ENCODE peak calls at places on chromosome 1, in seven cellular contexts. V is body of pancreas, F is lower leg skin, I is IMR-90, X is suprapubic skin, A is tibial nerve, Y is heart left ventricle. Z is an unnamed sample.

GRCh38 chr1:54542962-54543539 is 5.0 kb upstream of the ACOT11 start:
- DNase-seq in X (peak), F (no peak), Y (no peak), V (no peak), I (peak), A (no peak), Z (no peak)

GRCh38 chr1:243421784-243422183 is 165.9 kb downstream of the SDCCAG8 start:
- DNase-seq in I (peak), X (no peak), V (no peak), Y (no peak), F (no peak), A (no peak), Z (no peak)

GRCh38 chr1:219337588-219337987 is 163.9 kb downstream of the LYPLAL1 start:
- DNase-seq in X (no peak), F (no peak), V (no peak), Y (no peak), I (no peak), A (no peak), Z (no peak)

GRCh38 chr1:175072131-175072941 is 4.7 kb downstream of the TNN start:
- DNase-seq in V (no peak), X (no peak), Y (peak), F (peak), A (peak), I (peak), Z (no peak)

GRCh38 chr1:244603498-244603897 is 49.4 kb upstream of the DESI2 start:
- DNase-seq in X (no peak), V (no peak), Y (no peak), A (no peak), F (no peak), I (peak), Z (no peak)

GRCh38 chr1:235617808-235618207 is 31.8 kb downstream of the GNG4 start:
- DNase-seq in Y (no peak), I (peak), F (no peak), V (no peak), X (no peak), A (no peak), Z (no peak)

GRCh38 chr1:36411674-36412648 is 14.3 kb upstream of the LSM10 start:
- DNase-seq in F (no peak), I (peak), V (no peak), X (no peak), Y (no peak), A (no peak), Z (no peak)

GRCh38 chr1:54302951-54303843 is 103.0 kb downstream of the SSBP3 start:
- DNase-seq in V (no peak), A (no peak), F (no peak), X (no peak), I (no peak), Y (no peak), Z (no peak)

GRCh38 chr1:115753830-115754229 is 14.7 kb downstream of the CASQ2 start:
- DNase-seq in F (no peak), I (no peak), Y (peak), V (peak), X (no peak), A (peak), Z (no peak)

GRCh38 chr1:44033756-44034155 is 2.5 kb upstream of the SLC6A9 start:
- DNase-seq in X (no peak), Y (no peak), I (no peak), F (no peak), A (no peak), V (no peak), Z (no peak)

GRCh38 chr1:155326020-155326526 is 5.4 kb downstream of the RUSC1 start:
- DNase-seq in V (no peak), I (no peak), X (no peak), A (no peak), Y (no peak), F (no peak), Z (no peak)
- H3K4me3 ChIP-seq in V (no peak), I (no peak), X (no peak), A (no peak), Y (no peak), F (no peak), Z (no peak)

GRCh38 chr1:184941735-184942134 is 32.6 kb downstream of the NIBAN1 start:
- DNase-seq in V (no peak), X (no peak), I (no peak), Y (no peak), F (no peak), A (no peak), Z (no peak)

GRCh38 chr1:184947497-184948256 is 26.6 kb downstream of the NIBAN1 start:
- DNase-seq in V (no peak), X (no peak), F (no peak), Y (no peak), A (no peak), I (no peak), Z (no peak)

GRCh38 chr1:184943998-184944397 is 30.3 kb downstream of the NIBAN1 start:
- DNase-seq in V (no peak), I (no peak), A (no peak), X (no peak), Y (no peak), F (no peak), Z (no peak)

GRCh38 chr1:184945034-184945433 is 29.3 kb downstream of the NIBAN1 start:
- DNase-seq in Y (no peak), V (no peak), F (no peak), A (no peak), I (no peak), X (no peak), Z (no peak)

DNA sequence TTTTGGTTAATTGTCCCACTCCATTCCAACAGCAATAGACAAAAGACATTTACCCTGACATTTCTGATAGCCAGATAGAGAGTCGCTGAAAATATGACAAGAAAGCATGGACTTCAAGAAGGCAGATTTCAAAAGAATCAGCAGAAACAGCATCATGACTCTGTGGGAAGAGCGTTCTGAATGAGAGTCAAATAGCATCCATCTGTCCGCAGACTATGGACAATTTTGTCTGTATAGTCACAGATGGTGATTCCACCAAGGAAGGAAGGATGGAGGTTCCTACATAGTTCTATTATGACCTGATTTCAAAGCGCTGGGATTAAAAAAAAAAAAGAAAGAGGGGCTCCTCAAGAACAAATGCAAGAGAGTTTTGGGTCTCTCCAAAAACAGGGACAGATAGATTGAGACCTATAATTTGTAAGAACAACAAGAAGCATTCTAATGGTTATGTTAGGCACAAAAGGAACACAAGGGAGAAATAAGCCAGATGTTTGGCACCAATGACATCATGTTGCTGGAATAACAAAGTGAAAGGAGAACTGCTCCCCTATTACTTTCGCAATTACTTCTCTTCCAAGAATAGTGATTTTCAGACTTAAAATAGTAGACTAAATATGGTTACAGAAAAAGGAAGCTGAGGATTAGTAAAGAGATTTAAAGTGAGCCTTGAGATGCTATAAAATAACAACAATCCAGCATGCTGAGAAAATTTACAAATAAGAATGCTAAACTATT is 28.5 kb downstream of the NIBAN1 start:
- DNase-seq in V (no peak), X (no peak), I (peak), A (peak), Y (no peak), F (no peak), Z (no peak)
- TF ChIP-seq CTCF in V (no peak), X (no peak), I (no peak), A (no peak), Y (no peak), F (no peak), Z (no peak)

GRCh38 chr1:179090923-179091322 is 9.1 kb downstream of the TOR3A start:
- DNase-seq in A (no peak), F (no peak), I (no peak), Y (no peak), V (no peak), X (no peak), Z (no peak)

GRCh38 chr1:179090522-179090921 is 8.7 kb downstream of the TOR3A start:
- DNase-seq in Y (no peak), V (no peak), X (no peak), F (no peak), I (no peak), A (no peak), Z (no peak)

GRCh38 chr1:179092896-179093461 is 11.1 kb downstream of the TOR3A start:
- DNase-seq in X (no peak), F (no peak), A (no peak), V (no peak), Y (no peak), I (no peak), Z (no peak)

GRCh38 chr1:179089827-179090482 is 8.1 kb downstream of the TOR3A start:
- DNase-seq in I (no peak), V (no peak), A (no peak), Y (no peak), X (no peak), F (no peak), Z (no peak)

GRCh38 chr1:179091691-179092165 is 9.9 kb downstream of the TOR3A start:
- DNase-seq in I (peak), A (peak), V (peak), Y (peak), X (no peak), F (no peak), Z (no peak)
- TF ChIP-seq POLR2A in I (no peak), A (no peak), V (no peak), Y (no peak), X (no peak), F (no peak), Z (no peak)

GRCh38 chr1:81949421-81949820 is 148.7 kb downstream of the ADGRL2 start:
- DNase-seq in F (no peak), V (no peak), I (no peak), X (no peak), A (no peak), Y (no peak), Z (peak)
- H3K4me3 ChIP-seq in F (no peak), V (no peak), I (no peak), X (no peak), A (no peak), Y (no peak), Z (no peak)

GRCh38 chr1:3408751-3409266 is 45.7 kb upstream of the ARHGEF16 start:
- DNase-seq in X (no peak), F (no peak), Y (no peak), A (no peak), V (no peak), I (no peak), Z (no peak)

GRCh38 chr1:3410435-3410915 is 44.0 kb upstream of the ARHGEF16 start:
- DNase-seq in V (no peak), F (no peak), A (no peak), X (no peak), Y (no peak), I (no peak), Z (no peak)

GRCh38 chr1:3411806-3412205 is 42.7 kb upstream of the ARHGEF16 start:
- DNase-seq in X (no peak), I (no peak), A (no peak), Y (no peak), F (no peak), V (no peak), Z (no peak)

GRCh38 chr1:3412376-3412775 is 42.1 kb upstream of the ARHGEF16 start:
- DNase-seq in F (no peak), A (no peak), I (no peak), X (no peak), Y (no peak), V (no peak), Z (no peak)

DNA sequence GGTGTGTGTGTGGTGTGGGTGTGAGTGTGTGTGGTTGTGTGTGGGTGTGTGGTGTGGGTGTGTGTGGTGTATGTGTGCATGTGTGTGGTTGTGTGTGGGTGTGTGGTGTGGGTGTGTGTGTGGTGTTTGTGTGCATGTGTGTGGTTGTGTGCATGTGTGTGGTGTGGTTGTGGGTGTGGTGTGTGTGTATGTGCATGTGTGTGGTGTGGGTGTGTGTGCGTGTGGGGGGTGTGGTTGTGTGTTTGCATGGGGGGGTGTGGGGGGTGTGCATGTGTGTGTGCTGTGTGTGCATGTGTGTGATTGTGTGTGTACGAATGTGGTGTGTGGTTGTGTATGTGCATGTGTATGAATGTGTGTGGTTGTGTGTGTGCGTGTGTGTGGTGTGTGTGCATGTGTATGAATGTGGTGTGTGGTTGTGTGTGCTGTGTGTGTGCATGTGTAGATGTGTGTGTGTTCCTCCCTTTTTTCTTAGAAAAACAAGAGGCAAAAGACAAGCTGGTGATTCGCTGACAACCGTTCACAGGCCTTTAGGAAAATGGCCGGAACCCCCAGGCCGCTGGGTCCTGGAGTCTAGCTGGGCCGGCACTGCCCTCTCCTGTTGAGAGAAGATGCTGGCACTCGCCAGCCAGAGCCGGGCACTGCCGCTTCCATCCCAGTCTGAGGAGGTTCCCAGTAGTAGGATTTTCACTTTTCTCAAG is 44.6 kb upstream of the ARHGEF16 start:
- DNase-seq in I (peak), Y (peak), A (peak), V (peak), X (no peak), F (no peak), Z (peak)
- TF ChIP-seq CTCF in I (peak), Y (peak), A (peak), V (peak), X (peak), F (no peak), Z (no peak)

GRCh38 chr1:228782662-228783414 is 47.6 kb downstream of the RHOU start:
- DNase-seq in A (no peak), F (no peak), V (peak), I (peak), X (no peak), Y (no peak), Z (no peak)
- TF ChIP-seq POLR2A in A (no peak), F (no peak), V (no peak), I (no peak), X (no peak), Y (no peak), Z (no peak)

DNA sequence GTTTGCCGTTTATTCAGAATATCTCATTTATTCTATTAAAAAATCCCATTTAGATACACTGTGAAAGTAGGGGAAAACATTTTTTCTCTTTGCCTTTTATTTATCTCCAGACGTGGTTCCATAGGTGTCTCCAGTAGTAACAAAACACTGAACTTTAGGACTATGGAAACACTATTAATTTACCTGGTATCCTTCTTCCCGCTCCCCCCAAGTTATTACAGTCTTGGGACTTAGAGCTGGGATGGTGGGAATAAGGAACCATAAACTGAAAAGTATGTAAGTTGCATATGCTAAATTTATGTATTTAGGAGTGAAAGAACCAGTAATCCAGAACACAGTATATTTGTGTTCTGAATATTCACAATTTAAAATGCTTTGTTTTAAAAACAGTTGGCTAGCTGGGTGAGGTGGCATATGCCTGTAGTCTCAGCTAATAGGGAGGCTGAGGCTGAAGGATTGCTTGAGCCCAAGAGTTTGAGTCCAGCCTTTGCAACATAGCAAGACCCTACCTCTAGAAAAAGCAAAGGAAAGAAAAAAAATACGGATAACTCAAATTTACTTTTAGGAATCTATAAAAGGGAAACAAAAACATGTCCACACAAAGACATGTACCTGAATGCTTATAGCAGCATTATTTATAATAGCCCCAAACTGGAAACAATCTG is 3.1 kb downstream of the DNAJB4 start:
- DNase-seq in A (no peak), V (no peak), Y (no peak), F (no peak), X (no peak), I (no peak), Z (no peak)
- H3K4me3 ChIP-seq in A (no peak), V (no peak), Y (peak), F (no peak), X (peak), I (peak), Z (peak)

Z was measured in breast epithelium.